ENCODE peak calls at places on chromosomes 6 and 20, in eight cellular contexts. A is activated gamma-delta T cell; P is activated naive CD4-positive, alpha-beta T cell treated with Interleukin-2 at 50 U/mL for 16 hours; V is glutamatergic neuron; O is posterior vena cava; S is effector memory CD4-positive, alpha-beta T cell; M is astrocyte of the hippocampus; H is endothelial cell of umbilical vein. N is an unnamed sample.

GRCh38 chr20:32966881-32967781 is 37.1 kb downstream of the SUN5 start:
- DNase-seq in M (no peak), H (no peak), O (peak; percentile 75), A (no peak), S (peak; percentile 64), P (peak; percentile 51), V (no peak), N (no peak)

GRCh38 chr6:75525682-75526081 is 32.1 kb upstream of the FILIP1 start:
- DNase-seq in O (no peak), V (no peak), A (no peak), H (no peak), P (no peak), M (no peak), S (no peak), N (no peak)

GRCh38 chr20:14888172-14888571 is 550.8 kb upstream of the FLRT3 start:
- DNase-seq in A (no peak), V (no peak), M (peak; percentile 18), H (no peak), O (no peak), S (no peak), P (no peak), N (no peak)

GRCh38 chr6:7541175-7542064 is at the start of gene DSP:
- DNase-seq in O (peak; percentile 78), P (peak; percentile 28), M (peak; percentile 58), A (no peak), H (peak; percentile 15), S (no peak), V (peak; percentile 65), N (peak; percentile 28)

GRCh38 chr6:25315194-25315593 is 36.0 kb downstream of the CARMIL1 start:
- DNase-seq in H (no peak), V (no peak), M (no peak), O (no peak), A (no peak), P (no peak), S (no peak), N (no peak)

GRCh38 chr6:97621111-97621510 is 338.1 kb upstream of the MMS22L start:
- DNase-seq in P (no peak), H (no peak), M (no peak), A (no peak), V (no peak), S (no peak), O (no peak), N (no peak)

GRCh38 chr20:32888636-32889035 is 29.9 kb downstream of the EFCAB8 start:
- DNase-seq in S (no peak), M (no peak), P (no peak), V (no peak), A (no peak), H (no peak), O (no peak), N (no peak)

GRCh38 chr20:63567382-63568169 is 6.5 kb downstream of the HELZ2 start:
- DNase-seq in O (peak; percentile 93), P (peak; percentile 61), H (no peak), A (peak; percentile 53), V (no peak), S (peak; percentile 50), M (no peak), N (no peak)

GRCh38 chr6:5302220-5302946 is 41.1 kb downstream of the FARS2 start:
- DNase-seq in M (peak; percentile 28), V (no peak), P (peak; percentile 63), S (no peak), O (no peak), A (no peak), H (no peak), N (no peak)

GRCh38 chr20:24470031-24470781 is 777 bp downstream of the SYNDIG1 start:
- DNase-seq in S (no peak), O (peak; percentile 83), M (peak; percentile 71), H (no peak), P (no peak), A (no peak), V (peak; percentile 56), N (no peak)

GRCh38 chr6:322205-322930 is 30.1 kb downstream of the DUSP22 start:
- DNase-seq in S (no peak), A (no peak), V (no peak), M (no peak), O (peak; percentile 68), P (no peak), H (no peak), N (no peak)

GRCh38 chr6:84272298-84272697 is 44.9 kb upstream of the CEP162 start:
- DNase-seq in A (no peak), P (no peak), S (no peak), H (no peak), O (no peak), V (no peak), M (no peak), N (no peak)

GRCh38 chr6:33843086-33843695 is 39.4 kb upstream of the MLN start:
- DNase-seq in P (no peak), H (no peak), S (no peak), V (no peak), O (no peak), A (no peak), M (no peak), N (no peak)

GRCh38 chr20:1474325-1474724 is 7.7 kb upstream of the NSFL1C start:
- DNase-seq in S (no peak), V (no peak), H (no peak), O (no peak), A (no peak), P (no peak), M (no peak), N (no peak)

GRCh38 chr20:49397525-49397924 is 84.9 kb downstream of the KCNB1 start:
- DNase-seq in A (no peak), S (no peak), P (no peak), M (no peak), O (no peak), V (no peak), H (no peak), N (no peak)

GRCh38 chr6:20539387-20539786 is 5.1 kb downstream of the CDKAL1 start:
- DNase-seq in P (no peak), H (no peak), O (no peak), A (no peak), V (no peak), S (no peak), M (no peak), N (no peak)

GRCh38 chr6:29563435-29563834 is 3.9 kb upstream of the UBD start:
- DNase-seq in V (no peak), M (no peak), O (no peak), P (no peak), H (no peak), A (no peak), S (no peak), N (no peak)